ENCODE peak calls at places on chromosomes 1 and 21, in five cellular contexts. D is EL, J is PC-3, Q is kidney epithelial cell, B is DMS79 treated with DMSO at 0.1 percent for 48 hours. W is an unnamed sample.

GRCh38 chr1:50458507-50458906 is 35.3 kb upstream of the DMRTA2 start:
- DNase-seq in D (no peak), J (no peak), Q (no peak), B (no peak), W (no peak)

GRCh38 chr1:22723151-22723550 is 12.5 kb downstream of the EPHB2 start:
- DNase-seq in D (no peak), J (no peak), Q (no peak), B (no peak), W (no peak)

GRCh38 chr1:33361553-33362262 is 40.8 kb upstream of the A3GALT2 start:
- DNase-seq in D (no peak), J (no peak), Q (no peak), B (no peak), W (no peak)

GRCh38 chr1:151968058-151968457 is 25.6 kb downstream of the S100A10 start:
- DNase-seq in D (peak; percentile 60), J (peak; percentile 89), Q (no peak), B (peak; percentile 32), W (peak; percentile 50)

GRCh38 chr1:152043870-152044269 is 7.1 kb upstream of the S100A11 start:
- DNase-seq in D (no peak), J (no peak), Q (no peak), B (no peak), W (no peak)

GRCh38 chr1:105686874-105687690 is 1369.4 kb upstream of the PRMT6 start:
- DNase-seq in D (no peak), J (no peak), Q (no peak), B (no peak), W (no peak)

GRCh38 chr1:175267716-175268416 is 75.3 kb upstream of the KIAA0040 start:
- DNase-seq in D (no peak), J (peak; percentile 11), Q (no peak), B (no peak), W (no peak)

GRCh38 chr1:205270764-205271163 is 43.0 kb downstream of the TMCC2 start:
- DNase-seq in D (peak; percentile 53), J (peak; percentile 94), Q (no peak), B (no peak), W (no peak)

GRCh38 chr1:75342799-75343198 is 208.6 kb downstream of the LHX8 start:
- DNase-seq in D (no peak), J (no peak), Q (no peak), B (no peak), W (peak; percentile 76)

GRCh38 chr1:181206513-181206912 is 118.0 kb downstream of the IER5 start:
- DNase-seq in D (no peak), J (no peak), Q (no peak), B (no peak), W (no peak)

GRCh38 chr1:45299981-45300668 is 26.6 kb upstream of the HPDL start:
- DNase-seq in D (peak; percentile 74), J (peak; percentile 81), Q (peak; percentile 26), B (peak; percentile 82), W (peak; percentile 85)

GRCh38 chr1:231200417-231201031 is 38.7 kb downstream of the TRIM67 start:
- DNase-seq in D (peak; percentile 53), J (no peak), Q (no peak), B (no peak), W (no peak)

GRCh38 chr21:45542667-45543370 is 579 bp upstream of the SLC19A1 start:
- DNase-seq in D (no peak), J (no peak), Q (no peak), B (no peak), W (no peak)

GRCh38 chr1:212584092-212584886 is 24.3 kb upstream of the ATF3 start:
- DNase-seq in D (no peak), J (no peak), Q (no peak), B (no peak), W (no peak)

GRCh38 chr1:21804536-21804935 is 7.5 kb upstream of the LDLRAD2 start:
- DNase-seq in D (no peak), J (no peak), Q (no peak), B (no peak), W (no peak)

GRCh38 chr1:170221495-170221894 is 75.7 kb downstream of the NTMT2 start:
- DNase-seq in D (no peak), J (no peak), Q (no peak), B (no peak), W (no peak)

GRCh38 chr1:23224721-23225648 is 7.7 kb upstream of the HTR1D start:
- DNase-seq in D (peak; percentile 91), J (no peak), Q (no peak), B (no peak), W (no peak)

GRCh38 chr1:89259283-89259971 is 13.2 kb downstream of the GBP5 start:
- DNase-seq in D (no peak), J (no peak), Q (no peak), B (no peak), W (no peak)

GRCh38 chr1:6209661-6210605 is 4.0 kb downstream of the RNF207 start:
- DNase-seq in D (no peak), J (no peak), Q (no peak), B (no peak), W (no peak)

GRCh38 chr1:203327684-203328457 is 22.6 kb downstream of the BTG2 start:
- DNase-seq in D (peak; percentile 70), J (peak; percentile 68), Q (no peak), B (peak; percentile 91), W (no peak)

GRCh38 chr1:36084502-36085115 is 715 bp downstream of the TEKT2 start:
- DNase-seq in D (no peak), J (no peak), Q (no peak), B (peak; percentile 67), W (no peak)

GRCh38 chr1:67610450-67610849 is 74.6 kb upstream of the GADD45A start:
- DNase-seq in D (no peak), J (peak; percentile 5), Q (no peak), B (no peak), W (no peak)

GRCh38 chr1:85200367-85200869 is 398 bp downstream of the SYDE2 start:
- DNase-seq in D (peak; percentile 42), J (no peak), Q (no peak), B (peak; percentile 61), W (peak; percentile 50)

GRCh38 chr1:233269656-233270055 is 25.9 kb downstream of the PCNX2 start:
- DNase-seq in D (peak; percentile 49), J (no peak), Q (no peak), B (no peak), W (no peak)

GRCh38 chr1:62131093-62131725 is 63.4 kb upstream of the L1TD1 start:
- DNase-seq in D (peak; percentile 58), J (peak; percentile 77), Q (peak; percentile 42), B (peak; percentile 42), W (peak; percentile 76)

GRCh38 chr1:238029126-238029525 is 138.4 kb upstream of the ZP4 start:
- DNase-seq in D (no peak), J (no peak), Q (peak; percentile 68), B (no peak), W (no peak)

GRCh38 chr1:237671262-237671661 is 219.5 kb downstream of the ZP4 start:
- DNase-seq in D (no peak), J (no peak), Q (no peak), B (no peak), W (no peak)

GRCh38 chr1:201675143-201675542 is 136.2 kb downstream of the NAV1 start:
- DNase-seq in D (no peak), J (no peak), Q (no peak), B (peak; percentile 2), W (no peak)